ENCODE peak calls at places on chromosomes 12 and 14, in four cellular contexts. G is IMR-90, V is A549, M is SK-N-SH. T is an unnamed sample.

GRCh38 chr12:114913871-114914801 is 230.2 kb upstream of the TBX3 start:
- DNase-seq in V (peak), G (peak), M (no peak), T (no peak)

GRCh38 chr14:105013150-105013787 is 7.6 kb downstream of the CDCA4 start:
- DNase-seq in G (peak), M (peak), V (no peak), T (no peak)

GRCh38 chr12:68495666-68496065 is 115.0 kb upstream of the RAP1B start:
- DNase-seq in V (no peak), M (no peak), G (peak), T (no peak)

GRCh38 chr12:103012884-103013283 is 55.4 kb downstream of the ASCL1 start:
- DNase-seq in V (no peak), G (no peak), M (peak), T (peak)

GRCh38 chr12:16385779-16386646 is 38.6 kb downstream of the MGST1 start:
- DNase-seq in G (peak), M (peak), V (peak), T (no peak)

GRCh38 chr12:28175098-28175589 is 15.1 kb upstream of the CCDC91 start:
- DNase-seq in V (no peak), G (no peak), M (no peak), T (no peak)

GRCh38 chr14:61525293-61526011 is 169.9 kb upstream of the HIF1A start:
- DNase-seq in M (no peak), G (peak), V (peak), T (no peak)

GRCh38 chr12:69101505-69101904 is 137.9 kb upstream of the CPSF6 start:
- DNase-seq in G (no peak), V (no peak), M (no peak), T (no peak)

GRCh38 chr12:101592448-101592847 is 2.3 kb upstream of the MYBPC1 start:
- DNase-seq in V (no peak), M (no peak), G (no peak), T (no peak)

GRCh38 chr14:101476931-101477553 is 84.3 kb upstream of the DIO3 start:
- DNase-seq in M (no peak), V (peak), G (no peak), T (peak)

GRCh38 chr12:132342322-132342721 is 12.9 kb upstream of the GALNT9 start:
- DNase-seq in M (no peak), G (no peak), V (peak), T (no peak)

GRCh38 chr12:49868449-49868848 is 25.5 kb upstream of the BCDIN3D start:
- DNase-seq in M (no peak), G (no peak), V (no peak), T (peak)

GRCh38 chr14:71651228-71651627 is 281.0 kb upstream of the RGS6 start:
- DNase-seq in M (no peak), G (peak), V (no peak), T (no peak)

GRCh38 chr12:76123301-76124212 is 39.1 kb upstream of the NAP1L1 start:
- DNase-seq in G (peak), V (no peak), M (no peak), T (no peak)

GRCh38 chr14:69658664-69659261 is 47.4 kb downstream of the SUSD6 start:
- DNase-seq in V (no peak), M (no peak), G (peak), T (no peak)

GRCh38 chr14:90551070-90551704 is 154.4 kb downstream of the CALM1 start:
- DNase-seq in V (no peak), M (no peak), G (peak), T (no peak)

GRCh38 chr12:127717293-127717692 is 549.7 kb upstream of the TMEM132C start:
- DNase-seq in V (no peak), G (no peak), M (no peak), T (no peak)

GRCh38 chr14:102086972-102087761 is at the start of gene HSP90AA1:
- DNase-seq in V (peak), G (peak), M (peak), T (peak)

GRCh38 chr14:52189330-52189729 is 78.2 kb upstream of the PTGDR start:
- DNase-seq in M (no peak), G (no peak), V (no peak), T (no peak)

GRCh38 chr14:74394549-74394948 is 31.5 kb downstream of the SYNDIG1L start:
- DNase-seq in M (no peak), G (no peak), V (no peak), T (no peak)

GRCh38 chr14:54579606-54580005 is 12.7 kb downstream of the SAMD4A start:
- DNase-seq in V (peak), M (no peak), G (peak), T (no peak)

GRCh38 chr14:85528080-85528881 is 1.7 kb upstream of the FLRT2 start:
- DNase-seq in V (peak), M (no peak), G (peak), T (no peak)

GRCh38 chr12:115710104-115710564 is 567.4 kb downstream of the MED13L start:
- DNase-seq in V (peak), G (peak), M (no peak), T (no peak)

GRCh38 chr14:104891121-104891551 is 26.1 kb downstream of the CEP170B start:
- DNase-seq in G (no peak), M (no peak), V (no peak), T (no peak)

GRCh38 chr12:55495490-55495889 is 3.3 kb downstream of the OR6C68 start:
- DNase-seq in V (no peak), G (no peak), M (no peak), T (no peak)

GRCh38 chr14:89445252-89445973 is 28.4 kb upstream of the FOXN3 start:
- DNase-seq in V (no peak), G (peak), M (no peak), T (no peak)

GRCh38 chr12:52992699-52993557 is 13.3 kb upstream of the EIF4B start:
- DNase-seq in V (peak), G (peak), M (no peak), T (no peak)

GRCh38 chr12:130762319-130762675 is 46.2 kb upstream of the RIMBP2 start:
- DNase-seq in M (no peak), G (no peak), V (no peak), T (no peak)
- TF ChIP-seq RFX5 in M (no peak), G (no peak), V (no peak), T (no peak)

GRCh38 chr14:95396221-95396620 is 76.5 kb upstream of the CLMN start:
- DNase-seq in G (no peak), M (no peak), V (no peak), T (no peak)

GRCh38 chr14:95389471-95390011 is 69.8 kb upstream of the CLMN start:
- DNase-seq in G (no peak), V (no peak), M (no peak), T (no peak)

GRCh38 chr14:95394297-95394891 is 74.7 kb upstream of the CLMN start:
- DNase-seq in V (no peak), M (no peak), G (no peak), T (no peak)

GRCh38 chr14:95394981-95395737 is 75.5 kb upstream of the CLMN start:
- DNase-seq in V (no peak), M (no peak), G (no peak), T (no peak)

DNA sequence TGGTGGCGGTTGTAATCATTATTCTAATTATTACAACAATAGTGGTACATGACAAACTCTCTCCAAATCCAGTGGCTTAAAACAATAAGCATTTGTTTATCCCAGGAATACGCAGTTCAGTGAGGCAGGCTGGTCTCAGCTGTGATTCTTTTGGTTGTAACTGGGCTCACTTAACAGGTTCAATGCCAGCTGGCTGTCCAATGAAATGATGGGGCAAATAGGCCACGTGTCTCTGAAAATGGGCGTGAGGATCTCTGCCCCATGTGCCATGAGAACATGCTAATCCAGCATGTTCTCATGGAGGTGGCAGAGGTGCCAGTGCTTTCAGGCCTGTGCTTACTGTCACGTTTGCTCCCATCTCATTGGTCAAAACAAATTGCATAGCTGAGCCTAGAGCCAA is 73.1 kb upstream of the CLMN start:
- DNase-seq in M (no peak), G (no peak), V (no peak), T (no peak)
- TF ChIP-seq RFX5 in M (no peak), G (no peak), V (no peak), T (no peak)

GRCh38 chr14:59100203-59100602 is 88.3 kb upstream of the DAAM1 start:
- DNase-seq in G (no peak), M (no peak), V (no peak), T (no peak)

GRCh38 chr14:59107819-59108218 is 80.6 kb upstream of the DAAM1 start:
- DNase-seq in G (no peak), M (no peak), V (no peak), T (no peak)

GRCh38 chr14:59101441-59101840 is 87.0 kb upstream of the DAAM1 start:
- DNase-seq in V (no peak), M (no peak), G (peak), T (no peak)

GRCh38 chr14:59098377-59098776 is 90.1 kb upstream of the DAAM1 start:
- DNase-seq in M (no peak), V (peak), G (peak), T (no peak)

GRCh38 chr14:59103396-59103795 is 85.1 kb upstream of the DAAM1 start:
- DNase-seq in M (no peak), V (no peak), G (peak), T (no peak)
- TF ChIP-seq RFX5 in M (no peak), V (no peak), G (no peak), T (no peak)

GRCh38 chr12:51897181-51897580 is 9.3 kb downstream of the ANKRD33 start:
- DNase-seq in V (no peak), M (peak), G (no peak), T (no peak)
- TF ChIP-seq RFX5 in V (no peak), M (no peak), G (no peak), T (no peak)

DNA sequence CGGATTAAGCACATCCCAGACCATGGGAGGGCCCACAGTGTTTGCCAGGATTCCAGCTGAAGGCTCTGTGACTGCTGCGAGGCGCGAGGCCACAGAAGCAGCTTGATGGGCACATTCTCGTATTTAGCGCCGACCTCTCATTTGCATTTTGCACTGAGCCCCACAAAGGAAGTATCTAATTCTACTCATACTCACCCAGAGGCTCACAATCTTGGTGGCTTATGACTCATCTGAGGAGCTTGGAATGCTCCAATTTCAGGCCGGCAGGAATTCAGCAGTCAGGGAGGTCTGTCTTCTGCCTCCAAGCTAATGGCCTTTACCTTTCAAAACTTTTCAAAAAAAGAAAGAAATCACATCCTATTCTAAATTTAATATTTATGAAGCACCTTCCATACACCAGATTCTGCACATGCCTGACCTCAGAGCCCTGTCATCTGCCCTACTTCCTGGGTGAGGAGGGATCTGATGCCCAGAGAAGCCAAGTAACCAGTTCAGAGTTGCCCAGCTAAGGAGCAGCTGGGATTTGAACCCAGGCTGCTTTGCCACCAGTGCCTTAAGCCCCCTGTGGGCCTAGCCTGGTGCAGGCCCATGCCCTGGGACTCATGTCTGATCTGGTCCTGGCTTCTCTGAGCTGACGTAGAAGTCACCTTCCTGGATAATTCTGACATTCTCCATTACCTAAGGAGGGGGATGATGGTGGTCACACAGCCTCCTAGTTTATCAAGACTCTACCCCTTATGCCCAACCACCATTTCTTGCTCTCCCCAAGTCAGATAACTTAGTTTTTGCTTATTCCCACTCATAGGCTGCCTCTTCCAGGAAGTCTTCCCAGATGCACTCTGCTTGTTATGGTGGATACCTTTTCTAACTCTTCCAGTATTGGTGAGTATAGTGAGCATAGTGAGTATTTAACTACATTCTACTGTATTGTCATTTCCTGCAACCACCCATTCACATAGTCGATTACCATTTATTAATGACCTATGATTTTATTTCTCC is 198.9 kb downstream of the RBM19 start:
- DNase-seq in M (no peak), V (peak), G (peak), T (peak)
- TF ChIP-seq RFX5 in M (no peak), V (no peak), G (no peak), T (no peak)

GRCh38 chr14:94171208-94171607 is 2.9 kb upstream of the PPP4R4 start:
- DNase-seq in M (peak), G (peak), V (no peak), T (no peak)
- TF ChIP-seq RFX5 in M (no peak), G (no peak), V (no peak), T (no peak)

DNA sequence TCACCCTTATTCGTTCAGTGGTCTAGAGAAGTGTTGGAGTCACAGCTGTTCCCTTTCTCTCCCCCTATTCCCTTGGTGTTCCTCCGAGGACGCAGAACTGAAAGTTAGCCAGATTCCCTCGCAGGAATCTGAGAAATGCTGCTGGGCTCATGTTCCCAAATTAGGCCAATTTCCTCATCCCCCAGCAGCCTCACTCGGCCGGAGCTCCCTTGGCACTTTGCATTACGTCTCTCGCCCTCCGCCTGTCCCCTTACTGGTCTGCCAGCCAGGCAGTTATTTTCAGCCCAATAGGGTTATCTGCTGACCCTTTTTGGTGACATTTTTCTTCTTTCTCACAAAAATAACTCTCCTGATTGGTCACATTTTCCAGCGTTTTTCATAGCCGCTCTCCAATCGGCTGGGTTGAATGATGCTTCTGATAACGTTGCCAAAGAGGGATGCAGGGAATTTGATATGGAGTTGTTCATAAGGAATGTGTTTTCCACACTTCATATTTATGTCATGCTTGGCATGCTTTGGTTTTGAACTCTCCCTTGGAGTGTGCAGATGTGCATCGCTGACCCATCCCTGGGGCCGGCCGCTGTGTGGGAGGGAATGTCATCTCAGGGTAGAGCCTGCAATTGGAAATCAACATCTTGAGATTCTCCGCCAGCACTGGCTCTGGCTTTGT is 9.9 kb downstream of the IFT43 start:
- DNase-seq in G (peak), M (no peak), V (no peak), T (no peak)
- TF ChIP-seq RFX5 in G (no peak), M (no peak), V (no peak), T (no peak)

GRCh38 chr12:41514907-41515306 is 326.8 kb downstream of the PDZRN4 start:
- DNase-seq in M (peak), V (no peak), G (no peak), T (no peak)

GRCh38 chr12:41511247-41511646 is 323.1 kb downstream of the PDZRN4 start:
- DNase-seq in V (no peak), M (no peak), G (no peak), T (no peak)

GRCh38 chr12:41512531-41512930 is 324.4 kb downstream of the PDZRN4 start:
- DNase-seq in M (no peak), V (no peak), G (no peak), T (no peak)

GRCh38 chr12:41514050-41514449 is 325.9 kb downstream of the PDZRN4 start:
- DNase-seq in M (no peak), V (no peak), G (no peak), T (no peak)

DNA sequence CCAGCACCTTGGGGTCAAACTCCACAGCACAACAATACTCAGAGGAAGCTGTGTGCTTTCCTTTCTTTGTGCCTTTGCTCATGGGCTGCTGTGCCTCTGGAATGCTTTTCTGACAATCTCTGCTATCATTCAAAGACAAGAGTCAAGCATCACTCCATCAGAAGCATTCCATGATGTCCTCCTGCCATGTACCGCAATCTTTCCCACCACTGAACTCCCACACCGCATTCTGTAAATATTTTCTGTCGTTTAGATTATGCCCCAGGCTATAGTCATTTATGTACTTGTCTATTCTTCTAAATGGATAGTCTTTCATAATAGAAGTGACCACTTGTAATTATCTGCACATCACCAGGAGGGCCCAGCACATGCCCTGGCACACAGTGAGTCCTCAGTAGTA is 327.8 kb downstream of the PDZRN4 start:
- DNase-seq in G (no peak), V (no peak), M (no peak), T (no peak)
- TF ChIP-seq RFX5 in G (no peak), V (no peak), M (no peak), T (no peak)

GRCh38 chr12:107322063-107322462 is 228.7 kb upstream of the CRY1 start:
- DNase-seq in G (no peak), V (no peak), M (no peak), T (no peak)
- TF ChIP-seq RFX5 in G (no peak), V (no peak), M (no peak), T (no peak)

DNA sequence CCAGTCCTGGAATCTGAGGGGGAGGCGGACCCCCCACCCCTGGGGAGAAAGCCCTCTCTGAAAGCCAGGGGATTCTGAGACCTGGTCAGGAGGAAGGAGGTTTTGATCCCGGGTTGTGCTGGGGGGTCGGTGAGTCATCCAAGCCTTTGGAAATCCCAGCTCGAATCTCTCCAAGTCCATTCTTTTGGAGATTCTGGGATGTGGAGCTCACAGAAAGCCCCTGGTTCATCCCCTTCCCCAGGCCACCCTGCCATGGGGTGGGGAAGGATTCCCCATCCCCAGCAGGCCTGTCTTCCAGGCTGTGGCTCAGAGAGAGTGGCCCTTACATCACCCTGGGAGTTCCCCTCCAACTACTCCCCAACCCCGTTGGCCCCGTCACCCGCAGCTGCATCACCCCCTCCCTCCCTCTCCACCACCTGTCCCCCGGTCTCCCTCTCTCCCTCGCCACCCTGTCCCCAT is 14.3 kb downstream of the EXOC3L4 start:
- DNase-seq in V (no peak), G (peak), M (no peak), T (no peak)
- TF ChIP-seq RFX5 in V (no peak), G (no peak), M (no peak), T (no peak)

T was measured in H1.